ENCODE peak calls at places on chromosome 16, in five cellular contexts. One of them, this sample, is unnamed.

GRCh38 chr16:81796035-81796434 is 16.9 kb downstream of the PLCG2 start:
- DNase-seq in body of pancreas: no peak
- DNase-seq in sigmoid colon: no peak
- DNase-seq in keratinocyte: no peak
- DNase-seq in heart right ventricle: no peak
- DNase-seq in this sample: no peak

GRCh38 chr16:55836158-55836611 is 3.3 kb upstream of the CES1 start:
- DNase-seq in body of pancreas: no peak
- DNase-seq in sigmoid colon: no peak
- DNase-seq in keratinocyte: no peak
- DNase-seq in heart right ventricle: no peak
- DNase-seq in this sample: no peak

GRCh38 chr16:14179116-14179515 is 108.0 kb downstream of the MRTFB start:
- DNase-seq in body of pancreas: no peak
- DNase-seq in sigmoid colon: no peak
- DNase-seq in keratinocyte: no peak
- DNase-seq in heart right ventricle: no peak
- DNase-seq in this sample: no peak

GRCh38 chr16:56848056-56848936 is 16.7 kb upstream of the SLC12A3 start:
- DNase-seq in body of pancreas: peak
- DNase-seq in sigmoid colon: no peak
- DNase-seq in keratinocyte: no peak
- DNase-seq in heart right ventricle: peak
- DNase-seq in this sample: no peak

GRCh38 chr16:53142823-53143568 is 88.2 kb downstream of the CHD9 start:
- DNase-seq in body of pancreas: no peak
- DNase-seq in sigmoid colon: no peak
- DNase-seq in keratinocyte: peak
- DNase-seq in heart right ventricle: no peak
- DNase-seq in this sample: peak

GRCh38 chr16:78175287-78175686 is 75.8 kb downstream of the WWOX start:
- DNase-seq in body of pancreas: no peak
- DNase-seq in sigmoid colon: no peak
- DNase-seq in keratinocyte: no peak
- DNase-seq in heart right ventricle: no peak
- DNase-seq in this sample: no peak

GRCh38 chr16:50644730-50645129 is 36.4 kb downstream of the SNX20 start:
- DNase-seq in body of pancreas: peak
- DNase-seq in sigmoid colon: no peak
- DNase-seq in keratinocyte: no peak
- DNase-seq in heart right ventricle: peak
- DNase-seq in this sample: no peak

GRCh38 chr16:82609140-82609539 is 17.6 kb upstream of the CDH13 start:
- DNase-seq in body of pancreas: no peak
- DNase-seq in sigmoid colon: no peak
- DNase-seq in keratinocyte: no peak
- DNase-seq in heart right ventricle: peak
- DNase-seq in this sample: no peak

GRCh38 chr16:67415872-67416793 is at the start of gene ZDHHC1:
- DNase-seq in body of pancreas: peak
- DNase-seq in sigmoid colon: peak
- DNase-seq in keratinocyte: no peak
- DNase-seq in heart right ventricle: peak
- DNase-seq in this sample: no peak

GRCh38 chr16:61549332-61549731 is 486.9 kb downstream of the CDH8 start:
- DNase-seq in body of pancreas: no peak
- DNase-seq in sigmoid colon: no peak
- DNase-seq in keratinocyte: no peak
- DNase-seq in heart right ventricle: no peak
- DNase-seq in this sample: no peak

GRCh38 chr16:19114359-19115147 is 789 bp downstream of the ITPRIPL2 start:
- DNase-seq in body of pancreas: peak
- DNase-seq in sigmoid colon: peak
- DNase-seq in keratinocyte: no peak
- DNase-seq in heart right ventricle: peak
- DNase-seq in this sample: no peak

GRCh38 chr16:68984467-68984866 is 121.0 kb upstream of the HAS3 start:
- DNase-seq in body of pancreas: no peak
- DNase-seq in sigmoid colon: no peak
- DNase-seq in keratinocyte: no peak
- DNase-seq in heart right ventricle: no peak
- DNase-seq in this sample: no peak

GRCh38 chr16:64453643-64454042 is 668.2 kb downstream of the CDH11 start:
- DNase-seq in body of pancreas: no peak
- DNase-seq in sigmoid colon: no peak
- DNase-seq in keratinocyte: no peak
- DNase-seq in heart right ventricle: no peak
- DNase-seq in this sample: no peak

GRCh38 chr16:47299587-47299986 is 155.8 kb upstream of the NETO2 start:
- DNase-seq in body of pancreas: no peak
- DNase-seq in sigmoid colon: no peak
- DNase-seq in keratinocyte: no peak
- DNase-seq in heart right ventricle: no peak
- DNase-seq in this sample: no peak

GRCh38 chr16:81684901-81685300 is 94.2 kb upstream of the PLCG2 start:
- DNase-seq in body of pancreas: no peak
- DNase-seq in sigmoid colon: no peak
- DNase-seq in keratinocyte: no peak
- DNase-seq in heart right ventricle: no peak
- DNase-seq in this sample: no peak

GRCh38 chr16:69410285-69410990 is 14.0 kb upstream of the CYB5B start:
- DNase-seq in body of pancreas: no peak
- DNase-seq in sigmoid colon: no peak
- DNase-seq in keratinocyte: no peak
- DNase-seq in heart right ventricle: no peak
- DNase-seq in this sample: no peak

GRCh38 chr16:66129196-66129595 is 237.3 kb upstream of the CDH5 start:
- DNase-seq in body of pancreas: no peak
- DNase-seq in sigmoid colon: no peak
- DNase-seq in keratinocyte: no peak
- DNase-seq in heart right ventricle: no peak
- DNase-seq in this sample: no peak

GRCh38 chr16:57192720-57193486 is 6.8 kb downstream of the RSPRY1 start:
- DNase-seq in body of pancreas: no peak
- DNase-seq in sigmoid colon: no peak
- DNase-seq in keratinocyte: no peak
- DNase-seq in heart right ventricle: no peak
- DNase-seq in this sample: no peak

GRCh38 chr16:68070249-68070725 is 14.9 kb upstream of the NFATC3 start:
- DNase-seq in body of pancreas: no peak
- DNase-seq in sigmoid colon: no peak
- DNase-seq in keratinocyte: no peak
- DNase-seq in heart right ventricle: no peak
- DNase-seq in this sample: no peak

GRCh38 chr16:86578056-86578455 is 293 bp upstream of the FOXL1 start:
- DNase-seq in body of pancreas: no peak
- DNase-seq in sigmoid colon: no peak
- DNase-seq in keratinocyte: no peak
- DNase-seq in heart right ventricle: no peak
- DNase-seq in this sample: no peak

GRCh38 chr16:47849736-47850135 is 306.1 kb downstream of the ABCC12 start:
- DNase-seq in body of pancreas: no peak
- DNase-seq in sigmoid colon: no peak
- DNase-seq in keratinocyte: no peak
- DNase-seq in heart right ventricle: no peak
- DNase-seq in this sample: no peak

GRCh38 chr16:24463196-24463945 is 76.0 kb upstream of the RBBP6 start:
- DNase-seq in body of pancreas: no peak
- DNase-seq in sigmoid colon: no peak
- DNase-seq in keratinocyte: no peak
- DNase-seq in heart right ventricle: no peak
- DNase-seq in this sample: no peak

GRCh38 chr16:12099451-12100123 is 123.1 kb downstream of the SNX29 start:
- DNase-seq in body of pancreas: no peak
- DNase-seq in sigmoid colon: no peak
- DNase-seq in keratinocyte: no peak
- DNase-seq in heart right ventricle: no peak
- DNase-seq in this sample: no peak

GRCh38 chr16:72722552-72722951 is 325.4 kb downstream of the ZFHX3 start:
- DNase-seq in body of pancreas: no peak
- DNase-seq in sigmoid colon: no peak
- DNase-seq in keratinocyte: no peak
- DNase-seq in heart right ventricle: no peak
- DNase-seq in this sample: no peak

GRCh38 chr16:82881517-82881916 is 254.7 kb downstream of the CDH13 start:
- DNase-seq in body of pancreas: no peak
- DNase-seq in sigmoid colon: no peak
- DNase-seq in keratinocyte: no peak
- DNase-seq in heart right ventricle: no peak
- DNase-seq in this sample: no peak

GRCh38 chr16:12111819-12112218 is 135.3 kb downstream of the SNX29 start:
- DNase-seq in body of pancreas: no peak
- DNase-seq in sigmoid colon: no peak
- DNase-seq in keratinocyte: no peak
- DNase-seq in heart right ventricle: no peak
- DNase-seq in this sample: no peak

GRCh38 chr16:10266809-10267208 is 84.6 kb upstream of the GRIN2A start:
- DNase-seq in body of pancreas: no peak
- DNase-seq in sigmoid colon: no peak
- DNase-seq in keratinocyte: no peak
- DNase-seq in heart right ventricle: no peak
- DNase-seq in this sample: no peak

GRCh38 chr16:1458977-1459341 is 14.6 kb upstream of the CCDC154 start:
- DNase-seq in body of pancreas: no peak
- DNase-seq in sigmoid colon: no peak
- DNase-seq in keratinocyte: no peak
- DNase-seq in heart right ventricle: no peak
- DNase-seq in this sample: no peak

GRCh38 chr16:51569204-51569911 is 418.3 kb upstream of the SALL1 start:
- DNase-seq in body of pancreas: no peak
- DNase-seq in sigmoid colon: no peak
- DNase-seq in keratinocyte: peak
- DNase-seq in heart right ventricle: no peak
- DNase-seq in this sample: peak

GRCh38 chr16:11470676-11471415 is 115.9 kb downstream of the LITAF start:
- DNase-seq in body of pancreas: no peak
- DNase-seq in sigmoid colon: no peak
- DNase-seq in keratinocyte: no peak
- DNase-seq in heart right ventricle: no peak
- DNase-seq in this sample: no peak

GRCh38 chr16:22126037-22126558 is 33.8 kb downstream of the VWA3A start:
- DNase-seq in body of pancreas: no peak
- DNase-seq in sigmoid colon: no peak
- DNase-seq in keratinocyte: no peak
- DNase-seq in heart right ventricle: no peak
- DNase-seq in this sample: no peak

DNA sequence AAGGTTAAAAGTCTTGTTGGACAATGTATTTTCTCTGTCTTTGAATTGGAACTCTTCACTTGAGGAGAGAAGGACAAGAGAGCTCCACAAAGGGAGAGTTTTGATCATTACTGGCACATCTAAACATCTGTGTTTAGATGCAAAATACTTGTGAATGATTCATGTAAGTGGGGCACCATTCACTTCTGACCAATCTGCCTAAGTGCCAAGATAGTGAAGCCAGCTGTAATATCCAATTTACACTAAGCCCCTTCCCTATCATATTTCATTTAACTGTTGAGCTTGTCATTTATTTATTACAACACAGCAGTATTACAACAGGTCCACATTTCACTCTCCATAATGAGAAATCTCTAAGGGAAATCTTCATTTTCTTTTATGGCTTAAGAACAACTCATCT is 832.3 kb upstream of the GOT2 start:
- DNase-seq in body of pancreas: no peak
- DNase-seq in sigmoid colon: no peak
- DNase-seq in keratinocyte: no peak
- DNase-seq in heart right ventricle: no peak
- DNase-seq in this sample: no peak
- H3K27ac ChIP-seq in body of pancreas: no peak
- H3K27ac ChIP-seq in sigmoid colon: no peak
- H3K27ac ChIP-seq in keratinocyte: no peak
- H3K27ac ChIP-seq in heart right ventricle: no peak
- H3K27ac ChIP-seq in this sample: no peak

DNA sequence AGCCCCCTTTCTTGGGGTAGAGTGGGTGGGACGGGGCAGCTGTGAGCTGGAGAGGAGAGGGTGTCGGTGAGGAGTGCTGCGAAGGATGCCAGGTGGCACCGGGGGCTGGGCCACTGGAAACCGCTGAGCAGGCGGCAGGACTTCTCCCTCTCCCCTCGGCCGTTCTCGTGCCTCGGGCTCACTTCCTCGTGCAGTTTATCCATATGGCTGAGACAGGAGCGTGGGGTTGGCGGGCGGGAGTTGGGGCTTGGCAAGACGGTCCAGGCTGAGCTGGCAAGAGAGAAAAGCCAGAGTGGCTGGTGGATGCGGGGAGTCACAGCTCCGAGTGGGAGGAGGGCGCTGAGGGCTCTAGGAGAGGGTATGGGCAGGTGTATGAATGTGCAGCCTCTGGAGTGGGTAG is 8.2 kb downstream of the TBC1D24 start:
- DNase-seq in body of pancreas: peak
- DNase-seq in sigmoid colon: no peak
- DNase-seq in keratinocyte: no peak
- DNase-seq in heart right ventricle: no peak
- DNase-seq in this sample: no peak
- H3K27ac ChIP-seq in body of pancreas: peak
- H3K27ac ChIP-seq in sigmoid colon: peak
- H3K27ac ChIP-seq in keratinocyte: no peak
- H3K27ac ChIP-seq in heart right ventricle: no peak
- H3K27ac ChIP-seq in this sample: no peak

GRCh38 chr16:85104821-85105391 is 7.4 kb downstream of the CIBAR2 start:
- DNase-seq in body of pancreas: no peak
- DNase-seq in sigmoid colon: no peak
- DNase-seq in keratinocyte: peak
- DNase-seq in heart right ventricle: no peak
- DNase-seq in this sample: no peak
- H3K27ac ChIP-seq in body of pancreas: no peak
- H3K27ac ChIP-seq in sigmoid colon: no peak
- H3K27ac ChIP-seq in keratinocyte: no peak
- H3K27ac ChIP-seq in heart right ventricle: no peak
- H3K27ac ChIP-seq in this sample: no peak

GRCh38 chr16:4685292-4685691 is 8.1 kb upstream of the NUDT16L1 start:
- DNase-seq in body of pancreas: no peak
- DNase-seq in sigmoid colon: peak
- DNase-seq in keratinocyte: no peak
- DNase-seq in heart right ventricle: no peak
- DNase-seq in this sample: no peak
- H3K27ac ChIP-seq in body of pancreas: no peak
- H3K27ac ChIP-seq in sigmoid colon: no peak
- H3K27ac ChIP-seq in keratinocyte: no peak
- H3K27ac ChIP-seq in heart right ventricle: no peak
- H3K27ac ChIP-seq in this sample: no peak

DNA sequence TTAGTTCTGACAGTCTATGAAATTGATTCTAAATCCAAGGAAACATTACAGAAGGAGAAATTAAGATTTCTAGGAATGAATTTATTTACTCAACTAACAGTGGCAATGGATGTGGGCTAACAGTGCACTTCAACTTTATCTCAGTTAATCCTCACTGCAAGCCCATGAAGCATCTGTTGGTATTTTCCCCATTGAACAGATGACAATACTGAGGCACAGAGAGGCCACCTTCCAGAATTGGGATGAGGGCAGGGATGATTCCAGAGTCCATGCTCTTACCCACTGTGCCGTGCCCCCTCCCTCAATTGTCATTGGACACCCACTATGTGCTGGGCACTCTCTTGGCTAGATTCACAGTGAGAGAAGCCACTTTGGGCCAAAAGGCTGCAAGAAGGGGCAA is 89.0 kb downstream of the XYLT1 start:
- DNase-seq in body of pancreas: no peak
- DNase-seq in sigmoid colon: no peak
- DNase-seq in keratinocyte: no peak
- DNase-seq in heart right ventricle: no peak
- DNase-seq in this sample: no peak
- H3K27ac ChIP-seq in body of pancreas: no peak
- H3K27ac ChIP-seq in sigmoid colon: peak
- H3K27ac ChIP-seq in keratinocyte: no peak
- H3K27ac ChIP-seq in heart right ventricle: no peak
- H3K27ac ChIP-seq in this sample: no peak

GRCh38 chr16:8713635-8714097 is 39.2 kb downstream of the ABAT start:
- DNase-seq in body of pancreas: no peak
- DNase-seq in sigmoid colon: no peak
- DNase-seq in keratinocyte: no peak
- DNase-seq in heart right ventricle: no peak
- DNase-seq in this sample: no peak
- H3K27ac ChIP-seq in body of pancreas: no peak
- H3K27ac ChIP-seq in sigmoid colon: no peak
- H3K27ac ChIP-seq in keratinocyte: no peak
- H3K27ac ChIP-seq in heart right ventricle: no peak
- H3K27ac ChIP-seq in this sample: no peak